ENCODE peak calls at places on chromosomes 6 and 20, in four cellular contexts. One of them, this sample, is unnamed.

GRCh38 chr20:22437354-22437753 is 147.0 kb downstream of the FOXA2 start:
- DNase-seq in mesenchymal stem cell: no peak
- DNase-seq in H9: no peak
- DNase-seq in neuronal stem cell: no peak
- DNase-seq in this sample: no peak

GRCh38 chr6:26473758-26474438 is 16.1 kb downstream of the BTN2A1 start:
- DNase-seq in mesenchymal stem cell: peak
- DNase-seq in H9: peak
- DNase-seq in neuronal stem cell: peak
- DNase-seq in this sample: peak

GRCh38 chr6:83368582-83368981 is 62.3 kb downstream of the ME1 start:
- DNase-seq in mesenchymal stem cell: no peak
- DNase-seq in H9: no peak
- DNase-seq in neuronal stem cell: no peak
- DNase-seq in this sample: no peak

GRCh38 chr20:37913563-37914366 is 10.8 kb downstream of the VSTM2L start:
- DNase-seq in mesenchymal stem cell: no peak
- DNase-seq in H9: peak
- DNase-seq in neuronal stem cell: no peak
- DNase-seq in this sample: no peak

GRCh38 chr6:56573142-56573541 is 69.5 kb downstream of the DST start:
- DNase-seq in mesenchymal stem cell: no peak
- DNase-seq in H9: no peak
- DNase-seq in neuronal stem cell: no peak
- DNase-seq in this sample: no peak

GRCh38 chr6:30614044-30614842 is 2.8 kb downstream of the PPP1R10 start:
- DNase-seq in mesenchymal stem cell: no peak
- DNase-seq in H9: no peak
- DNase-seq in neuronal stem cell: no peak
- DNase-seq in this sample: no peak

GRCh38 chr6:7910654-7911344 is at the start of gene TXNDC5:
- DNase-seq in mesenchymal stem cell: peak
- DNase-seq in H9: peak
- DNase-seq in neuronal stem cell: peak
- DNase-seq in this sample: peak

GRCh38 chr6:169890901-169891300 is 139.5 kb downstream of the ERMARD start:
- DNase-seq in mesenchymal stem cell: no peak
- DNase-seq in H9: no peak
- DNase-seq in neuronal stem cell: no peak
- DNase-seq in this sample: no peak

GRCh38 chr20:1130849-1131248 is 12.4 kb downstream of the PSMF1 start:
- DNase-seq in mesenchymal stem cell: no peak
- DNase-seq in H9: no peak
- DNase-seq in neuronal stem cell: no peak
- DNase-seq in this sample: no peak

GRCh38 chr20:40727960-40728359 is 38.9 kb upstream of the MAFB start:
- DNase-seq in mesenchymal stem cell: no peak
- DNase-seq in H9: no peak
- DNase-seq in neuronal stem cell: no peak
- DNase-seq in this sample: no peak

GRCh38 chr6:44725070-44725469 is 337.6 kb downstream of the CDC5L start:
- DNase-seq in mesenchymal stem cell: peak
- DNase-seq in H9: no peak
- DNase-seq in neuronal stem cell: no peak
- DNase-seq in this sample: no peak

GRCh38 chr6:7542878-7543394 is 1.5 kb downstream of the DSP start:
- DNase-seq in mesenchymal stem cell: peak
- DNase-seq in H9: peak
- DNase-seq in neuronal stem cell: no peak
- DNase-seq in this sample: peak

GRCh38 chr6:16712931-16713484 is 48.3 kb downstream of the ATXN1 start:
- DNase-seq in mesenchymal stem cell: peak
- DNase-seq in H9: no peak
- DNase-seq in neuronal stem cell: no peak
- DNase-seq in this sample: peak

GRCh38 chr6:79373880-79374279 is 139.4 kb upstream of the HMGN3 start:
- DNase-seq in mesenchymal stem cell: no peak
- DNase-seq in H9: no peak
- DNase-seq in neuronal stem cell: no peak
- DNase-seq in this sample: no peak

GRCh38 chr20:61874421-61875068 is 191.1 kb downstream of the TAF4 start:
- DNase-seq in mesenchymal stem cell: peak
- DNase-seq in H9: peak
- DNase-seq in neuronal stem cell: peak
- DNase-seq in this sample: peak

GRCh38 chr20:6780414-6780813 is 12.9 kb downstream of the BMP2 start:
- DNase-seq in mesenchymal stem cell: no peak
- DNase-seq in H9: no peak
- DNase-seq in neuronal stem cell: no peak
- DNase-seq in this sample: no peak

GRCh38 chr6:150063640-150064039 is 5.3 kb downstream of the ULBP3 start:
- DNase-seq in mesenchymal stem cell: no peak
- DNase-seq in H9: no peak
- DNase-seq in neuronal stem cell: no peak
- DNase-seq in this sample: no peak

GRCh38 chr20:24157213-24157612 is 168.6 kb upstream of the GGTLC1 start:
- DNase-seq in mesenchymal stem cell: no peak
- DNase-seq in H9: no peak
- DNase-seq in neuronal stem cell: no peak
- DNase-seq in this sample: no peak

GRCh38 chr20:23583526-23583925 is 15.2 kb upstream of the CST9L start:
- DNase-seq in mesenchymal stem cell: no peak
- DNase-seq in H9: no peak
- DNase-seq in neuronal stem cell: no peak
- DNase-seq in this sample: no peak

GRCh38 chr20:58192567-58192966 is 35.9 kb downstream of the ANKRD60 start:
- DNase-seq in mesenchymal stem cell: no peak
- DNase-seq in H9: peak
- DNase-seq in neuronal stem cell: no peak
- DNase-seq in this sample: no peak

GRCh38 chr20:62952373-62953166 is at the start of gene SLC17A9:
- DNase-seq in mesenchymal stem cell: peak
- DNase-seq in H9: peak
- DNase-seq in neuronal stem cell: no peak
- DNase-seq in this sample: peak

GRCh38 chr6:120805267-120805666 is 529.0 kb downstream of the TBC1D32 start:
- DNase-seq in mesenchymal stem cell: peak
- DNase-seq in H9: no peak
- DNase-seq in neuronal stem cell: no peak
- DNase-seq in this sample: no peak

GRCh38 chr20:33313686-33314314 is 30.8 kb downstream of the BPIFB1 start:
- DNase-seq in mesenchymal stem cell: no peak
- DNase-seq in H9: no peak
- DNase-seq in neuronal stem cell: no peak
- DNase-seq in this sample: no peak

GRCh38 chr6:47631248-47632196 is 66.9 kb upstream of the ADGRF4 start:
- DNase-seq in mesenchymal stem cell: peak
- DNase-seq in H9: no peak
- DNase-seq in neuronal stem cell: peak
- DNase-seq in this sample: peak

GRCh38 chr6:165854061-165854862 is 191.2 kb upstream of the PDE10A start:
- DNase-seq in mesenchymal stem cell: no peak
- DNase-seq in H9: peak
- DNase-seq in neuronal stem cell: no peak
- DNase-seq in this sample: no peak

GRCh38 chr20:44596010-44596409 is 13.6 kb downstream of the PKIG start:
- DNase-seq in mesenchymal stem cell: no peak
- DNase-seq in H9: no peak
- DNase-seq in neuronal stem cell: no peak
- DNase-seq in this sample: no peak

GRCh38 chr20:57746832-57747404 is 37.1 kb upstream of the PMEPA1 start:
- DNase-seq in mesenchymal stem cell: no peak
- DNase-seq in H9: no peak
- DNase-seq in neuronal stem cell: no peak
- DNase-seq in this sample: no peak

GRCh38 chr6:50862172-50862571 is 43.5 kb downstream of the TFAP2B start:
- DNase-seq in mesenchymal stem cell: no peak
- DNase-seq in H9: no peak
- DNase-seq in neuronal stem cell: no peak
- DNase-seq in this sample: no peak

GRCh38 chr20:47503685-47504084 is 2.0 kb downstream of the NCOA3 start:
- DNase-seq in mesenchymal stem cell: no peak
- DNase-seq in H9: no peak
- DNase-seq in neuronal stem cell: no peak
- DNase-seq in this sample: no peak

GRCh38 chr20:47501483-47502270 is at the start of gene NCOA3:
- DNase-seq in mesenchymal stem cell: peak
- DNase-seq in H9: peak
- DNase-seq in neuronal stem cell: peak
- DNase-seq in this sample: peak

GRCh38 chr20:47502801-47503239 is 1.1 kb downstream of the NCOA3 start:
- DNase-seq in mesenchymal stem cell: peak
- DNase-seq in H9: no peak
- DNase-seq in neuronal stem cell: peak
- DNase-seq in this sample: peak

GRCh38 chr20:47501117-47501482 is 587 bp upstream of the NCOA3 start:
- DNase-seq in mesenchymal stem cell: no peak
- DNase-seq in H9: no peak
- DNase-seq in neuronal stem cell: no peak
- DNase-seq in this sample: peak

DNA sequence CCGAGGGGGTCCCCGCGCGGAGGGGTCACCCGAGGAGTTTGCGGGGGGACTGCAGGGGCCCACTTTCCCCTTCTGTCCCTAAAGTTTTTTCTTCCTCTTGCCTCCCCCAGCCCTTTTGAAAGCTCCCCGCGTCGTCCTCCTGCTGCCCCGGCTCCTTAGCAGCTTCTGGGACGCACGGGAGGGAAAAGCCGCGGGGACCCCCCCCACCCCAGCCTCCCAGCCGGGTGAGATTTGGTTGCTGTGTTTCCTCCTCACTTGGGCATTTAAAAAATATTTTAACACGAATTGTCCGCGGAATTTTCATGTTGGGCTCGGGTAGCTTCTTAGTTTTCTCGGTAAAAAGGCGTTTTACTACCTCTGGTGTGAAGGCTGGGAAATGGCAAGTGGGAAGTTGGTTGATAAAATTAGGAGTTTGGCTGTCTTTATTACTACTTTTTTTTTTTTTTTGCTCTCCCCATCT is 614 bp downstream of the NCOA3 start:
- DNase-seq in mesenchymal stem cell: peak
- DNase-seq in H9: no peak
- DNase-seq in neuronal stem cell: peak
- DNase-seq in this sample: peak
- H3K4ac ChIP-seq in mesenchymal stem cell: peak
- H3K4ac ChIP-seq in H9: no peak
- H3K4ac ChIP-seq in neuronal stem cell: peak
- H3K4ac ChIP-seq in this sample: peak

GRCh38 chr6:21612067-21612745 is 18.7 kb downstream of the SOX4 start:
- DNase-seq in mesenchymal stem cell: no peak
- DNase-seq in H9: no peak
- DNase-seq in neuronal stem cell: no peak
- DNase-seq in this sample: no peak

GRCh38 chr6:21616005-21616404 is 22.5 kb downstream of the SOX4 start:
- DNase-seq in mesenchymal stem cell: no peak
- DNase-seq in H9: no peak
- DNase-seq in neuronal stem cell: no peak
- DNase-seq in this sample: no peak

GRCh38 chr6:21611485-21611884 is 17.9 kb downstream of the SOX4 start:
- DNase-seq in mesenchymal stem cell: no peak
- DNase-seq in H9: no peak
- DNase-seq in neuronal stem cell: no peak
- DNase-seq in this sample: no peak

GRCh38 chr6:21613809-21614208 is 20.3 kb downstream of the SOX4 start:
- DNase-seq in mesenchymal stem cell: no peak
- DNase-seq in H9: no peak
- DNase-seq in neuronal stem cell: no peak
- DNase-seq in this sample: no peak

DNA sequence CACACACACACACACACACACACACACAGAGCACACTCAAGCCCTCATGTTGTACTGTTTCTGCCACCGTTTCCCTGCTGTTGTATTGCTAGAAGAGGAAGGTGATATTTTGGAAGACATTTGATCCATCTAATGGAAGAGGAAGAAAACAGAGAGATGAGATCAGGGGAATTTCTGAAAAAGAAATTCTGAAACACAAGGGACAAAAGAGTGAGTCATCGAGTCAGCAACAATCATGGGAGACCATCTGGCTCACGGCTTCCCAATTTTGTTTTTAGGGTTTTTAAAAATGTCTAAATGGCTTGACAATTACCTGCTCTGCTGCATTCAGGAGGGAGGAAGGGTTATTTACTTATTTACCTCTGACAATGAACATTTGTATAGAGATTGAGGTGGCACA is 22.0 kb downstream of the SOX4 start:
- DNase-seq in mesenchymal stem cell: no peak
- DNase-seq in H9: no peak
- DNase-seq in neuronal stem cell: no peak
- DNase-seq in this sample: peak
- H3K4me2 ChIP-seq in mesenchymal stem cell: no peak
- H3K4me2 ChIP-seq in H9: no peak
- H3K4me2 ChIP-seq in neuronal stem cell: no peak
- H3K4me2 ChIP-seq in this sample: no peak

DNA sequence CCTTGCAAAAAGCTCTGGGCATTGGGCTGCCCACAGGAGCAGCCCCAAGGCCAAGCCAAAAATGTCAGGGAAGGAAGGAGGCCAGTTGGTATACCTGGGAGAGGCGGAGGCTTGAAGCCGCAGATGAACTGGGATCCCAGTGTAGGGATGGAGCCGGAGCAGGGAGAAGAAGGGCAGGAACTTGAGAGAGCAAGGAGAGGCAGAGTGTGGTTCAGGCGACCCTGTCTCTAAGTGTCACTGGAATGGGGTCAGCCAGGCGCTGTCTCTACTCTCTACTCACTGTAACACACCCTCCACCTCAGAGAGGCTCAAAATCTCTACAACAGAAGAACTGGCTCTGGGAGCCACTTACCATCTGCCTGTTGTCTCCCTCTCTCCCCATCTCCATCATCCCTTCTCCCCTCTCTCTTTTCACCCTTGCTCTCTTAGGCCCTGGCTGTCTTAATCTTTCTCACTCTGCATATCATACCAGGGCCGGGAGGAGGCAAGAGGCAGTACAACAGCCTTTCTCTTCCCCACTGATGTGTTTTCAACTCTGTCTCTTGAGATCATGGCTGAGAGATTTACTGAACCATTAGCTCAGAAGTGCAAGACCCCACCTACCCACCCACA is 93.3 kb downstream of the CRYBG1 start:
- DNase-seq in mesenchymal stem cell: no peak
- DNase-seq in H9: peak
- DNase-seq in neuronal stem cell: no peak
- DNase-seq in this sample: no peak
- H3K4ac ChIP-seq in mesenchymal stem cell: no peak
- H3K4ac ChIP-seq in H9: no peak
- H3K4ac ChIP-seq in neuronal stem cell: no peak
- H3K4ac ChIP-seq in this sample: no peak

GRCh38 chr6:133591330-133591729 is 297.6 kb upstream of the TCF21 start:
- DNase-seq in mesenchymal stem cell: peak
- DNase-seq in H9: no peak
- DNase-seq in neuronal stem cell: no peak
- DNase-seq in this sample: peak

GRCh38 chr6:133590814-133591213 is 298.1 kb upstream of the TCF21 start:
- DNase-seq in mesenchymal stem cell: no peak
- DNase-seq in H9: no peak
- DNase-seq in neuronal stem cell: no peak
- DNase-seq in this sample: peak

GRCh38 chr6:133590196-133590595 is 298.7 kb upstream of the TCF21 start:
- DNase-seq in mesenchymal stem cell: no peak
- DNase-seq in H9: no peak
- DNase-seq in neuronal stem cell: peak
- DNase-seq in this sample: no peak

GRCh38 chr6:133595076-133595868 is 293.6 kb upstream of the TCF21 start:
- DNase-seq in mesenchymal stem cell: peak
- DNase-seq in H9: no peak
- DNase-seq in neuronal stem cell: no peak
- DNase-seq in this sample: peak

GRCh38 chr6:133594551-133594950 is 294.4 kb upstream of the TCF21 start:
- DNase-seq in mesenchymal stem cell: peak
- DNase-seq in H9: no peak
- DNase-seq in neuronal stem cell: no peak
- DNase-seq in this sample: peak
- H3K4me2 ChIP-seq in mesenchymal stem cell: no peak
- H3K4me2 ChIP-seq in H9: no peak
- H3K4me2 ChIP-seq in neuronal stem cell: no peak
- H3K4me2 ChIP-seq in this sample: peak